ENCODE peak calls at places on chromosomes 1 and 21, in four cellular contexts. F, Y, N and I are unnamed samples.

GRCh38 chr1:44646276-44646675 is 28.0 kb downstream of the TMEM53 start:
- DNase-seq in N (no peak), F (no peak), Y (no peak), I (no peak)

GRCh38 chr1:7616076-7616833 is 154.8 kb upstream of the VAMP3 start:
- DNase-seq in F (peak), N (peak), Y (no peak), I (no peak)

GRCh38 chr21:37264808-37265207 is 2.3 kb downstream of the VPS26C start:
- DNase-seq in Y (no peak), N (no peak), F (no peak), I (no peak)

GRCh38 chr1:167225920-167226319 is 5.2 kb downstream of the POU2F1 start:
- DNase-seq in F (no peak), N (no peak), Y (no peak), I (no peak)

GRCh38 chr1:117821382-117821755 is 108.1 kb downstream of the GDAP2 start:
- DNase-seq in Y (no peak), N (no peak), F (peak), I (no peak)

GRCh38 chr1:94084085-94084484 is 36.9 kb downstream of the ABCA4 start:
- DNase-seq in N (no peak), Y (no peak), F (no peak), I (no peak)

GRCh38 chr1:178004926-178005391 is 35.1 kb upstream of the SEC16B start:
- DNase-seq in F (no peak), Y (no peak), N (no peak), I (no peak)

GRCh38 chr1:31734582-31735107 is 29.5 kb downstream of the ADGRB2 start:
- DNase-seq in Y (no peak), F (no peak), N (no peak), I (no peak)

GRCh38 chr1:208158640-208159541 is 85.3 kb downstream of the PLXNA2 start:
- DNase-seq in F (peak), Y (no peak), N (no peak), I (no peak)

GRCh38 chr1:207824691-207825090 is 72.8 kb downstream of the CD46 start:
- DNase-seq in F (peak), N (no peak), Y (no peak), I (no peak)

GRCh38 chr21:31730687-31731111 is 1.2 kb downstream of the SCAF4 start:
- DNase-seq in F (no peak), Y (no peak), N (no peak), I (peak)

GRCh38 chr1:174605198-174605597 is 157.4 kb downstream of the GPR52 start:
- DNase-seq in N (no peak), F (no peak), Y (no peak), I (no peak)

GRCh38 chr1:63547621-63548294 is 24.4 kb downstream of the EFCAB7 start:
- DNase-seq in F (no peak), Y (no peak), N (no peak), I (no peak)

GRCh38 chr21:31693222-31693621 is 33.7 kb downstream of the SOD1 start:
- DNase-seq in F (no peak), Y (no peak), N (no peak), I (no peak)

GRCh38 chr1:207673399-207673798 is 28.5 kb downstream of the CR1L start:
- DNase-seq in N (no peak), F (no peak), Y (no peak), I (no peak)

GRCh38 chr1:27318596-27318995 is 3.4 kb upstream of the TMEM222 start:
- DNase-seq in Y (no peak), F (no peak), N (no peak), I (no peak)

DNA sequence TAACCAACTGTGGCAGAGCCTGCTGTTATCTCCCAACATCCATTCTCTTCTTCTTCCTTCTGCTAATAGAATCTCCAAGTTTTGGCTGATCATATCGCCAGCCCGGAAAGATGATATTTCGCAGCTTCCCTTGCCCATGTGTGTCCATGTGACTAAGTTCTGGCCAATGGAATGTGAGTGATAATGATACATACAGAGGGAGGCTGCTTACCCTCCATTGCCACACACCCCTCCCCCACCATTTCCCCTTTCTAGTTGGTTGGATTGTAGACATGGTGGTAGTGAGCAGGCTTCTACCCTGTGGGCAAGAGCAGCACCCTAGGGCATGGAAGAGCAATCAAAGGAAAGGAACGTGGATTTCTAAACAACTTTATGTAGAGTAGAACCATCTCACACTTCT is 48.8 kb downstream of the SLC9C2 start:
- DNase-seq in N (no peak), Y (no peak), F (no peak), I (no peak)
- TF ChIP-seq CTCF in N (no peak), Y (no peak), F (no peak), I (no peak)

DNA sequence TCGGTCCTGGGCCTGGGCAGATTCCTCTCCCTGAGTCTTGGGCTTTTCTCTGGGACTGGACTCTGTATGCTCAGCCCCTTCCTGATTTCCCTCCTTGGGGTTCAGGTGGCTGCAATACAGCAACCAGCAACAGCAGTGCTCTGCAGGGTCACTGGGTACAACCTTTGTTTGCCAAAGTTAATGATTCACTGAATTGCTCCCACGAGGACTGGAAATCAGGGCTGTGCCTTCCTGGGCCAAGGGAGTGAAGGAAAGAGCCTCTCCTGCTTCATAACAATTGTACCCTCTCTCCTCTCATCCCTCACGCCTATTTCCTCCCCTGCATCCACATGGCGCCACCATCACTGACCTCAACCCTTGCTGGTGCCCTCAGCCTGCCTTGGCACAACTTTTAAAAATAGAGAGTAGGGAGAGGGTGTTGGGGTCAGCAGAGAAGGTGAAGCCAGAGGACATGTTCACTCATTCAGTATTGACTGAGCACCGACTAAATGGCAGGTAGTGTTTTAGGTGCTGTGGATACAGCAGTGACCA is 52.8 kb upstream of the GOLT1A start:
- DNase-seq in N (no peak), Y (peak), F (no peak), I (no peak)
- TF ChIP-seq CTCF in N (no peak), Y (no peak), F (no peak), I (no peak)

DNA sequence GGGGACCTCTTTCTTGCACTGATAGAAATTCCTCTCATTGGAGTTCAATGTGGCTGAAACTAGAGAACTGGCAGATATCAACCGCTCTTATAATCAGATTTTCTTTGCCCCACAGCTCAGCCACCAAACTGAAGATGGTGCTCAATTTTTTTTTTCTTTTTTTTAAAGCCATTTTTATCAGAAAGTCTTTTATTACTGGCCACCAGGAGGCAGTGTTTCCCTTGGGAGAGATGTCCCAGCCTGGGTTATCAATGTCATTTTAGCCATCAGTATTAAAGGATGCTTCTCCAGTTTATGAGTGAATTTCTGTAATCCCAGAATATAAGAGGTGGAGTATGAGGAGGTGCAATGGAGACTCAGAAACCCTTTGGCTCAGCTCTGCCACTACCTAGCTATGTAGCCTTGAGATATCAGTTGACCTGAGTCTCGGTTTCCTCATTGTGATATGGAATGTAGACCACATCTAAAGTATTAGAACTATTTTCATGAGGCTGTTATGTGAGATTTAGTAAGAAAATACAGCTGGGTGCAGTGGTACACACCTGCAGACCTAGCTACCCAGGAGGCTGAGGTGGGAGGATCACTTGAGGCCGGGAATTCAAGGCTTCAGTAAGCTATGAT is 27.6 kb downstream of the CD244 start:
- DNase-seq in F (no peak), Y (no peak), N (no peak), I (peak)
- TF ChIP-seq CTCF in F (peak), Y (peak), N (peak), I (peak)

GRCh38 chr1:16204634-16205332 is 7.7 kb downstream of the ARHGEF19 start:
- DNase-seq in F (no peak), N (no peak), Y (no peak), I (peak)
- TF ChIP-seq CTCF in F (no peak), N (peak), Y (peak), I (peak)

GRCh38 chr21:28018213-28018612 is 974.5 kb downstream of the LTN1 start:
- DNase-seq in Y (no peak), F (no peak), N (no peak), I (no peak)

GRCh38 chr21:28016571-28016970 is 976.1 kb downstream of the LTN1 start:
- DNase-seq in F (no peak), N (no peak), Y (no peak), I (no peak)

GRCh38 chr21:28018741-28019669 is 973.7 kb downstream of the LTN1 start:
- DNase-seq in Y (no peak), F (no peak), N (no peak), I (no peak)
- TF ChIP-seq CTCF in Y (no peak), F (no peak), N (peak), I (no peak)

DNA sequence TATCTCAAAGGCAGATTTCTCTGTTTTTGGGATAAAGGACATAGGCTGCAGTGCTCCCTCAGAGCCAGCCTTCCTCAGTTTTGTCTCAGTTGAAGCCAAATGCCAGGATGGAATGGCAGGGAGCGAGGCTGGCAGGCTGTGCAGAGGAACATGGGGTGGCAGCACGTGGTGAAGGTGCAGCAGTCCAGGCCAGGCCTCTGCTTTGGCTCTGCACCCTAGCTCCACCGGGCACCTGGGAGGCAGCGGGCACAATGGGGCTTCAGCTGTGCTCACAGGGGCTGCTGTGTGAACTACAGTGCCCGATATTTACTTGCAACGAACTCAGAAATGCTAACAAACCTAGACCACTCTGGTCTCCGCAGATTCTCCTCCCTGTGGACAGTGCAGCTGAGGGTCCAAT is 319.6 kb downstream of the ZNF326 start:
- DNase-seq in F (no peak), Y (peak), N (no peak), I (no peak)
- TF ChIP-seq CTCF in F (no peak), Y (no peak), N (no peak), I (no peak)

GRCh38 chr1:53715478-53715877 is 23.5 kb downstream of the GLIS1 start:
- DNase-seq in F (no peak), N (peak), Y (no peak), I (peak)
- TF ChIP-seq CTCF in F (no peak), N (peak), Y (no peak), I (peak)

DNA sequence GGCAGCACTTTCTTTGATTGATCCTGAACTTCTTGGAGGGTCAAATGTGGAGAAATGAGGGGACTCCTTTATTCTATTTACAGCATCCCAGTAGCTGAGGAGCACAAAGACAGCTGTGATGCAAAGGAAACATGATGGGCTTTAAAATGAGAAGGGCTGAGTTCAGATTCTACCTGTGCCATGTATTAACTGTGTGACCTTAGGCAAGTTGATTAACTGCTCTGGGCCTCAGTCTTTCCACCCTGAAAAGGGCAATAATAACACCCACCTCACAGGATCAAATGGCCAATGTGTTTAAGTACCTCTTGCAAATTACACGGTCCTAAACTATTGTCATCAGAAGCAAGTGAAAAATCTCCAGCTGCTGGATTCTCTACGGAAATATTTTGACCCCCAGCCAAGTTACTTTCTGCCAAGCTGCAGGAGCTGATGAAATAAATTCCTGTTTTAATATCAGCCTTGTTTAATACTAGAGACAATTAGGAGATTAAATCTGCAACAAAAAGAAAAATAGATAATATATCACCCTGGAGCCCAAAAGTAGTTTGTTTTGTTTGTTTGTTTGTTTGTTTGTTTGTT is 15.7 kb downstream of the TMEM81 start:
- DNase-seq in F (no peak), N (no peak), Y (no peak), I (no peak)
- TF ChIP-seq CTCF in F (no peak), N (no peak), Y (no peak), I (no peak)

DNA sequence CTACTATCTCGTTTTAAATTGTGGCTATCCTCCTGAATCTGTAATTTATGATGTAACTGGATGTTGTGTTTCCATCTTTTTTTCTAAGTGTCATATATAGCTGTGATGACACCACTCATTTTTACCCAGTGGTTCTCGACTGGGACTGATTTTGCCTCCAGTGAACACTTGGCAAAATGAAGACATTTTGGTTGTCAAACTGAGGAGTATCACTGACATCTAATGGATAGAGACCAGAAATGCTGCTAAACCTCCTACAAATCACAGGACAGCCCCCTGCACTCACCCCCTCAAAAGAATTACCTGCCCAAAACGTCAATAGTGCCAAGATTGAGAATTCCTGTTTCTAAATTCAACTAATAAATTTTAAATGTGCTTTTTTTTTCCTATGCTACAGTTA is 1.9 kb downstream of the TRMT13 start:
- DNase-seq in Y (no peak), N (no peak), F (no peak), I (no peak)
- TF ChIP-seq CTCF in Y (no peak), N (no peak), F (no peak), I (no peak)